ENCODE peak calls at places on chromosomes 1 and 21, in nine cellular contexts. One of them, this sample, is unnamed.
A peak's percentile ranks its signal among the peaks of the same experiment; 100 is the strongest.

GRCh38 chr1:20069932-20070331 is at the start of gene PLA2G5:
- DNase-seq in CD4-positive, alpha-beta T cell: no peak
- DNase-seq in fibroblast of lung: peak; percentile 79
- DNase-seq in neuronal stem cell: no peak
- DNase-seq in tibial artery: peak; percentile 65
- DNase-seq in aorta: peak; percentile 76
- DNase-seq in GM23248: peak; percentile 65
- DNase-seq in heart left ventricle: peak; percentile 90
- DNase-seq in mammary epithelial cell: no peak
- DNase-seq in this sample: no peak

GRCh38 chr1:67687198-67687545 is 2.2 kb downstream of the GADD45A start:
- DNase-seq in fibroblast of lung: no peak
- DNase-seq in aorta: no peak
- DNase-seq in neuronal stem cell: no peak
- DNase-seq in heart left ventricle: no peak
- DNase-seq in tibial artery: no peak
- DNase-seq in mammary epithelial cell: peak; percentile 28
- DNase-seq in GM23248: peak; percentile 24
- DNase-seq in CD4-positive, alpha-beta T cell: no peak
- DNase-seq in this sample: no peak

GRCh38 chr21:41427556-41427955 is 1.5 kb downstream of the MX1 start:
- DNase-seq in CD4-positive, alpha-beta T cell: no peak
- DNase-seq in heart left ventricle: no peak
- DNase-seq in tibial artery: no peak
- DNase-seq in GM23248: no peak
- DNase-seq in aorta: no peak
- DNase-seq in neuronal stem cell: no peak
- DNase-seq in mammary epithelial cell: no peak
- DNase-seq in fibroblast of lung: no peak
- DNase-seq in this sample: no peak

GRCh38 chr1:165512817-165513216 is 31.0 kb upstream of the LRRC52 start:
- DNase-seq in fibroblast of lung: no peak
- DNase-seq in CD4-positive, alpha-beta T cell: no peak
- DNase-seq in heart left ventricle: no peak
- DNase-seq in GM23248: no peak
- DNase-seq in neuronal stem cell: no peak
- DNase-seq in mammary epithelial cell: no peak
- DNase-seq in aorta: no peak
- DNase-seq in tibial artery: no peak
- DNase-seq in this sample: no peak

GRCh38 chr1:231138221-231138620 is 23.6 kb upstream of the TRIM67 start:
- DNase-seq in mammary epithelial cell: no peak
- DNase-seq in heart left ventricle: no peak
- DNase-seq in CD4-positive, alpha-beta T cell: no peak
- DNase-seq in GM23248: no peak
- DNase-seq in fibroblast of lung: peak; percentile 25
- DNase-seq in tibial artery: no peak
- DNase-seq in neuronal stem cell: no peak
- DNase-seq in aorta: no peak
- DNase-seq in this sample: no peak

GRCh38 chr1:21051177-21051576 is 125.5 kb downstream of the EIF4G3 start:
- DNase-seq in CD4-positive, alpha-beta T cell: no peak
- DNase-seq in tibial artery: no peak
- DNase-seq in fibroblast of lung: no peak
- DNase-seq in mammary epithelial cell: no peak
- DNase-seq in heart left ventricle: no peak
- DNase-seq in GM23248: no peak
- DNase-seq in aorta: no peak
- DNase-seq in neuronal stem cell: no peak
- DNase-seq in this sample: no peak

GRCh38 chr1:26790551-26790953 is 2.8 kb downstream of the PIGV start:
- DNase-seq in aorta: no peak
- DNase-seq in fibroblast of lung: no peak
- DNase-seq in tibial artery: no peak
- DNase-seq in heart left ventricle: no peak
- DNase-seq in mammary epithelial cell: no peak
- DNase-seq in neuronal stem cell: no peak
- DNase-seq in GM23248: no peak
- DNase-seq in CD4-positive, alpha-beta T cell: no peak
- DNase-seq in this sample: no peak

GRCh38 chr1:244970236-244970652 is 105.9 kb upstream of the HNRNPU start:
- DNase-seq in CD4-positive, alpha-beta T cell: no peak
- DNase-seq in GM23248: peak; percentile 85
- DNase-seq in heart left ventricle: peak; percentile 84
- DNase-seq in mammary epithelial cell: peak; percentile 67
- DNase-seq in fibroblast of lung: peak; percentile 67
- DNase-seq in neuronal stem cell: peak; percentile 93
- DNase-seq in aorta: no peak
- DNase-seq in tibial artery: peak; percentile 71
- DNase-seq in this sample: no peak

GRCh38 chr1:143497374-143497747 is 474.4 kb downstream of the FAM72C start:
- DNase-seq in neuronal stem cell: no peak
- DNase-seq in tibial artery: no peak
- DNase-seq in aorta: peak; percentile 12
- DNase-seq in fibroblast of lung: no peak
- DNase-seq in CD4-positive, alpha-beta T cell: no peak
- DNase-seq in heart left ventricle: peak; percentile 5
- DNase-seq in mammary epithelial cell: no peak
- DNase-seq in GM23248: peak; percentile 2
- DNase-seq in this sample: no peak

GRCh38 chr1:211985556-211986264 is 49.6 kb downstream of the INTS7 start:
- DNase-seq in aorta: no peak
- DNase-seq in neuronal stem cell: no peak
- DNase-seq in mammary epithelial cell: no peak
- DNase-seq in fibroblast of lung: no peak
- DNase-seq in heart left ventricle: no peak
- DNase-seq in CD4-positive, alpha-beta T cell: no peak
- DNase-seq in tibial artery: no peak
- DNase-seq in GM23248: no peak
- DNase-seq in this sample: no peak

GRCh38 chr1:158112994-158113758 is 67.5 kb upstream of the CD1D start:
- DNase-seq in aorta: no peak
- DNase-seq in heart left ventricle: no peak
- DNase-seq in tibial artery: no peak
- DNase-seq in neuronal stem cell: peak; percentile 47
- DNase-seq in GM23248: peak; percentile 68
- DNase-seq in fibroblast of lung: peak; percentile 20
- DNase-seq in CD4-positive, alpha-beta T cell: no peak
- DNase-seq in mammary epithelial cell: no peak
- DNase-seq in this sample: no peak

GRCh38 chr1:244118087-244118761 is 67.1 kb downstream of the ZBTB18 start:
- DNase-seq in neuronal stem cell: no peak
- DNase-seq in heart left ventricle: no peak
- DNase-seq in GM23248: peak; percentile 6
- DNase-seq in fibroblast of lung: no peak
- DNase-seq in tibial artery: no peak
- DNase-seq in mammary epithelial cell: no peak
- DNase-seq in aorta: no peak
- DNase-seq in CD4-positive, alpha-beta T cell: no peak
- DNase-seq in this sample: no peak

GRCh38 chr1:53294557-53294956 is 33.3 kb downstream of the LRP8 start:
- DNase-seq in aorta: no peak
- DNase-seq in neuronal stem cell: no peak
- DNase-seq in mammary epithelial cell: peak; percentile 67
- DNase-seq in heart left ventricle: no peak
- DNase-seq in fibroblast of lung: peak; percentile 84
- DNase-seq in tibial artery: no peak
- DNase-seq in CD4-positive, alpha-beta T cell: no peak
- DNase-seq in GM23248: peak; percentile 88
- DNase-seq in this sample: no peak

GRCh38 chr1:19925342-19926070 is 2.1 kb upstream of the PLA2G2E start:
- DNase-seq in tibial artery: no peak
- DNase-seq in aorta: no peak
- DNase-seq in fibroblast of lung: peak; percentile 15
- DNase-seq in mammary epithelial cell: peak; percentile 99
- DNase-seq in GM23248: no peak
- DNase-seq in CD4-positive, alpha-beta T cell: no peak
- DNase-seq in heart left ventricle: no peak
- DNase-seq in neuronal stem cell: no peak
- DNase-seq in this sample: no peak

GRCh38 chr1:247060771-247061170 is 17.8 kb downstream of the ZNF670 start:
- DNase-seq in mammary epithelial cell: no peak
- DNase-seq in heart left ventricle: no peak
- DNase-seq in fibroblast of lung: no peak
- DNase-seq in aorta: no peak
- DNase-seq in GM23248: no peak
- DNase-seq in neuronal stem cell: no peak
- DNase-seq in tibial artery: no peak
- DNase-seq in CD4-positive, alpha-beta T cell: no peak
- DNase-seq in this sample: no peak

GRCh38 chr1:247054992-247055415 is 23.6 kb downstream of the ZNF670 start:
- DNase-seq in tibial artery: no peak
- DNase-seq in aorta: no peak
- DNase-seq in heart left ventricle: peak; percentile 40
- DNase-seq in CD4-positive, alpha-beta T cell: no peak
- DNase-seq in GM23248: peak; percentile 3
- DNase-seq in neuronal stem cell: no peak
- DNase-seq in mammary epithelial cell: peak; percentile 18
- DNase-seq in fibroblast of lung: peak; percentile 74
- DNase-seq in this sample: no peak

DNA sequence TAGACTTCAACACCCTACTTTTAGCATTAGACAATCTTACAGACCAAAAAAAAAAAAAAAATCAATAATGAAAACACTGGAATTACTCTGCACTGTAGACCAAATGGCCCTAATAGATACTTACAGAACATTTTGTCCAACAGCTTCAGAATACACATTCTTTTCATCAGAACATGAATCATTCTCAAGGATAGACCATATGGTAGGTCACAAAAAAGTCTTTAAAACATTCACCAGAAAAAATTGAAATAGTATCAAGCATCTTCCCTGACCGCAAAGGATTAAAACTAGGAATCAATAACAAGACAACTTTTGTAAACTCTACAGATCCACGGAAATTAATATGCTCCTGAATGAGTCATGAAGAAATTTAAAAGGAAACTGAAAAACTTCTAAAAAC is 22.5 kb downstream of the ZNF670 start:
- DNase-seq in heart left ventricle: no peak
- DNase-seq in aorta: no peak
- DNase-seq in mammary epithelial cell: no peak
- DNase-seq in tibial artery: no peak
- DNase-seq in GM23248: no peak
- DNase-seq in fibroblast of lung: peak; percentile 3
- DNase-seq in neuronal stem cell: no peak
- DNase-seq in CD4-positive, alpha-beta T cell: no peak
- DNase-seq in this sample: no peak
- H3K9me3 ChIP-seq in heart left ventricle: no peaks in the 10 kb centered on the region
- H3K9me3 ChIP-seq in aorta: peaks cover 9% of the 10 kb centered on the region
- H3K9me3 ChIP-seq in mammary epithelial cell: peaks cover 31% of the 10 kb centered on the region
- H3K9me3 ChIP-seq in tibial artery: peaks cover 8% of the 10 kb centered on the region
- H3K9me3 ChIP-seq in GM23248: no peaks in the 10 kb centered on the region
- H3K9me3 ChIP-seq in fibroblast of lung: no peaks in the 10 kb centered on the region
- H3K9me3 ChIP-seq in neuronal stem cell: peaks cover 90% of the 10 kb centered on the region
- H3K9me3 ChIP-seq in CD4-positive, alpha-beta T cell: peaks cover 61% of the 10 kb centered on the region
- H3K9me3 ChIP-seq in this sample: peaks cover 12% of the 10 kb centered on the region

DNA sequence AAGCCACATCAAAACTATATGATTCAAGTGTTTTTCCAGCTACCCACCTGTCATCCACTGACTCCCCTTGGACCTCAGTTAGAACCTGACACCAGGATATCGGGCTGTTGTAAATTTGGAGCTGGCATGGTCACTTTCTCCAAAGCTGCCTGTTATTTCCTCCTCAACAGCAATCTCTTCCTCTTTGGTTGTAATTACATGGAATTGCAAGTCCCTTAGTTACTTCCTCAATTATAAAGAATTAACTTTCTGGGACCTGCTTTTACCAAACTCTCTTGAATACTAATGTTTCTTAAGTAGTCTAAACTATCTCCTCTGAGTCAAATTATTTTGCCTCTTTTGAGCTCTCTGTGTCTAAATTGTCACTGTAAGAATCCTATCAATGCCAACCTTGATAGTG is 150.4 kb upstream of the SGIP1 start:
- DNase-seq in fibroblast of lung: no peak
- DNase-seq in CD4-positive, alpha-beta T cell: no peak
- DNase-seq in mammary epithelial cell: no peak
- DNase-seq in tibial artery: no peak
- DNase-seq in heart left ventricle: no peak
- DNase-seq in GM23248: no peak
- DNase-seq in aorta: no peak
- DNase-seq in neuronal stem cell: no peak
- DNase-seq in this sample: no peak
- H3K9me3 ChIP-seq in fibroblast of lung: no peaks in the 10 kb centered on the region
- H3K9me3 ChIP-seq in CD4-positive, alpha-beta T cell: peaks cover 5% of the 10 kb centered on the region
- H3K9me3 ChIP-seq in mammary epithelial cell: peaks cover 4% of the 10 kb centered on the region
- H3K9me3 ChIP-seq in tibial artery: no peaks in the 10 kb centered on the region
- H3K9me3 ChIP-seq in heart left ventricle: no peaks in the 10 kb centered on the region
- H3K9me3 ChIP-seq in GM23248: no peaks in the 10 kb centered on the region
- H3K9me3 ChIP-seq in aorta: no peaks in the 10 kb centered on the region
- H3K9me3 ChIP-seq in neuronal stem cell: peaks cover 34% of the 10 kb centered on the region
- H3K9me3 ChIP-seq in this sample: no peaks in the 10 kb centered on the region

DNA sequence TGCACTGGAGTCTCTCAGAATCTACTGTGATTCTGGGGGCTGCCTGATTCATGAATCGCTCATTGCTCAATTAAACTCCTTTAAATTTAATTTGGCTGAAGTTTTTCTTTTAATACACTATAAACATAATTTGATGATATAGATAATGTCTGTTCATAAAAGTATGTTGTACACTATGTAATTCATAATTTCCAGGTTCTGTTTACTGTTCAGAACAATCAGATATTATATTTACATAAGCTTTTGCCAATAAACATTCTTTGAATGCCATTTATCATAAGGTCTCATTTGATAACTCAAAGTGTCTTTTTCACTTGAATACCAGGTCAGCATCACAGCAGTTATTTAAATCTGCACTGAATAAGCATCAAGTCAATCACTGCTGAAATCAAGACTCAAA is 39.6 kb downstream of the PIGK start:
- DNase-seq in aorta: no peak
- DNase-seq in heart left ventricle: no peak
- DNase-seq in CD4-positive, alpha-beta T cell: no peak
- DNase-seq in fibroblast of lung: no peak
- DNase-seq in tibial artery: no peak
- DNase-seq in neuronal stem cell: no peak
- DNase-seq in GM23248: no peak
- DNase-seq in mammary epithelial cell: no peak
- DNase-seq in this sample: no peak
- H3K9me3 ChIP-seq in aorta: no peaks in the 10 kb centered on the region
- H3K9me3 ChIP-seq in heart left ventricle: no peaks in the 10 kb centered on the region
- H3K9me3 ChIP-seq in CD4-positive, alpha-beta T cell: peaks cover 17% of the 10 kb centered on the region
- H3K9me3 ChIP-seq in fibroblast of lung: no peaks in the 10 kb centered on the region
- H3K9me3 ChIP-seq in tibial artery: no peaks in the 10 kb centered on the region
- H3K9me3 ChIP-seq in neuronal stem cell: peaks cover 36% of the 10 kb centered on the region
- H3K9me3 ChIP-seq in GM23248: peaks cover 6% of the 10 kb centered on the region
- H3K9me3 ChIP-seq in mammary epithelial cell: peaks cover 4% of the 10 kb centered on the region
- H3K9me3 ChIP-seq in this sample: no peaks in the 10 kb centered on the region

DNA sequence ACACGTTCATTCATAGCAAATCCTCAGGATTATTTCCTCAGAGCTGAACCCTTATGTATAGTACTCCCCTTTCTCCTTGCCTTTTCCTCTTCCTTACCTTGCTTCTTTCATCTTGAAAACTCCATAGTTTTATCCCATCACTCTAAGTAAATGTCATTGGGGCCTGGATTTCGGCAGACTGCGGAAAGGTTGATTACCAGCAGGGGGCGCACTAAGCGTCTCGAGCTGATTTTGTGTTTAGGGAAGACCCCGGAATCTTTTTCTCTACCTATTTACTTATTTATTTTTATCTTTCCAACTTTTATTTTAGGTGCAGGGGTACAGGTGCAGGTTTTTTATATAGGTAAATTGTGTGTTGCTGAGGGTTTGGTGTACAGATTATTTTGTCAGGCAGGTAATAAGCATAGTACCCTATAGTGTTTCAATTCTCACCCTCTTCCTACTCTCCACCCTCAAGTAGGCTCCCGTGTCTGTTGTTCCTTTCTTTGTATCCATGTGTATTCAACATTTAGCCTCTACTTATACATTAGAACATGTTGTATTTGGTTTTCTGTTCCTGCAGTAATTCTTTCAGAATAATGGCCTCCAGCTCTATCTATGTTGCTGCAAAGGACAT is 11.4 kb upstream of the MTARC1 start:
- DNase-seq in GM23248: peak; percentile 39
- DNase-seq in heart left ventricle: no peak
- DNase-seq in tibial artery: no peak
- DNase-seq in aorta: no peak
- DNase-seq in CD4-positive, alpha-beta T cell: no peak
- DNase-seq in fibroblast of lung: no peak
- DNase-seq in mammary epithelial cell: peak; percentile 17
- DNase-seq in neuronal stem cell: no peak
- DNase-seq in this sample: no peak
- H3K9me3 ChIP-seq in GM23248: no peaks in the 10 kb centered on the region
- H3K9me3 ChIP-seq in heart left ventricle: no peaks in the 10 kb centered on the region
- H3K9me3 ChIP-seq in tibial artery: no peaks in the 10 kb centered on the region
- H3K9me3 ChIP-seq in aorta: no peaks in the 10 kb centered on the region
- H3K9me3 ChIP-seq in CD4-positive, alpha-beta T cell: no peaks in the 10 kb centered on the region
- H3K9me3 ChIP-seq in fibroblast of lung: no peaks in the 10 kb centered on the region
- H3K9me3 ChIP-seq in mammary epithelial cell: no peaks in the 10 kb centered on the region
- H3K9me3 ChIP-seq in neuronal stem cell: no peaks in the 10 kb centered on the region
- H3K9me3 ChIP-seq in this sample: no peaks in the 10 kb centered on the region

This sample was measured in T-helper 17 cell.